ENCODE peak calls at places on chromosomes 3 and 15, in five cellular contexts. B is GDM1, N is Caco-2, U is HEK293T, W is T-cell. F is an unnamed sample.

GRCh38 chr3:37899101-37899707 is 37.5 kb downstream of the CTDSPL start:
- DNase-seq in B (peak), N (no peak), U (no peak), W (no peak), F (no peak)

GRCh38 chr3:106765342-106765741 is 611.9 kb upstream of the CCDC54 start:
- DNase-seq in B (no peak), N (no peak), U (no peak), W (no peak), F (no peak)

GRCh38 chr15:51105430-51106016 is 10.8 kb upstream of the TNFAIP8L3 start:
- DNase-seq in B (no peak), N (no peak), U (no peak), W (no peak), F (no peak)

GRCh38 chr3:99714146-99714545 is 75.8 kb downstream of the COL8A1 start:
- DNase-seq in B (no peak), N (no peak), U (no peak), W (no peak), F (no peak)

GRCh38 chr3:128307029-128307633 is 153.8 kb downstream of the EEFSEC start:
- DNase-seq in B (no peak), N (peak), U (no peak), W (no peak), F (peak)

GRCh38 chr3:157981819-157982218 is 124.4 kb downstream of the SHOX2 start:
- DNase-seq in B (no peak), N (no peak), U (no peak), W (no peak), F (no peak)

GRCh38 chr3:16318216-16318615 is 53.2 kb downstream of the OXNAD1 start:
- DNase-seq in B (no peak), N (peak), U (no peak), W (no peak), F (peak)

GRCh38 chr15:43151688-43152087 is 18.3 kb downstream of the TMEM62 start:
- DNase-seq in B (no peak), N (no peak), U (no peak), W (no peak), F (no peak)

GRCh38 chr15:91894606-91895005 is 41.1 kb downstream of the SLCO3A1 start:
- DNase-seq in B (no peak), N (no peak), U (no peak), W (no peak), F (no peak)

GRCh38 chr3:141561426-141562034 is 74.7 kb downstream of the RASA2 start:
- DNase-seq in B (peak), N (peak), U (peak), W (no peak), F (peak)

GRCh38 chr3:113210608-113211369 is 568 bp upstream of the BOC start:
- DNase-seq in B (no peak), N (no peak), U (no peak), W (no peak), F (no peak)

F was measured in HuH-7.